ENCODE peak calls at places on chromosomes 7 and 10, in nine cellular contexts. E is Peyer's patch; O is NT2/D1; Q is foreskin keratinocyte; K is H9; X is ovary; M is suprapubic skin; G is mucosa of descending colon; A is CD8-positive, alpha-beta T cell. R is an unnamed sample. For H3K4me1, the result is how much of the 10 kb centered on the place peaks cover.

GRCh38 chr10:36717118-36717517 is 408.3 kb upstream of the ANKRD30A start:
- DNase-seq in X (no peak), Q (no peak), M (no peak), E (no peak), A (no peak), K (no peak), G (no peak), O (no peak), R (no peak)

GRCh38 chr7:139777304-139777890 is 401 bp downstream of the HIPK2 start:
- DNase-seq in M (no peak), E (peak), K (no peak), A (peak), Q (no peak), X (peak), O (no peak), G (peak), R (no peak)

GRCh38 chr10:4561301-4561700 is 264.7 kb upstream of the AKR1E2 start:
- DNase-seq in G (no peak), Q (no peak), O (no peak), E (no peak), M (no peak), K (no peak), A (no peak), X (no peak), R (no peak)

GRCh38 chr10:9792181-9792580 is 1225.5 kb upstream of the CELF2 start:
- DNase-seq in K (no peak), X (no peak), M (no peak), O (no peak), G (no peak), Q (peak), A (no peak), E (no peak), R (no peak)

GRCh38 chr7:95396136-95397032 is at the start of gene PON3:
- DNase-seq in G (peak), O (no peak), M (no peak), E (peak), Q (peak), X (peak), A (no peak), K (peak), R (peak)

GRCh38 chr10:14837003-14837755 is 658 bp downstream of the CDNF start:
- DNase-seq in M (no peak), K (no peak), A (no peak), G (no peak), X (no peak), O (no peak), E (no peak), Q (no peak), R (no peak)

GRCh38 chr7:142797799-142798377 is 27.1 kb downstream of the PRSS2 start:
- DNase-seq in K (peak), E (no peak), Q (no peak), X (no peak), O (no peak), A (no peak), M (peak), G (no peak), R (no peak)

GRCh38 chr7:89887489-89887888 is 266.8 kb upstream of the STEAP1 start:
- DNase-seq in M (no peak), A (no peak), O (no peak), Q (no peak), G (no peak), K (no peak), E (no peak), X (no peak), R (no peak)

GRCh38 chr7:121562274-121562673 is 166.2 kb upstream of the FAM3C start:
- DNase-seq in K (no peak), M (no peak), E (no peak), Q (no peak), X (no peak), A (no peak), G (no peak), O (no peak), R (no peak)

GRCh38 chr7:43135129-43135528 is 22.7 kb downstream of the HECW1 start:
- DNase-seq in E (no peak), X (no peak), A (no peak), M (no peak), G (no peak), O (no peak), Q (peak), K (peak), R (no peak)

GRCh38 chr10:86202226-86202625 is 164.4 kb downstream of the GRID1 start:
- DNase-seq in A (no peak), O (no peak), Q (no peak), M (no peak), K (no peak), E (no peak), G (no peak), X (no peak), R (no peak)

GRCh38 chr7:138226001-138226476 is 149.8 kb downstream of the AKR1D1 start:
- DNase-seq in E (no peak), M (no peak), A (no peak), Q (no peak), K (no peak), X (no peak), G (no peak), O (no peak), R (no peak)

GRCh38 chr7:73615886-73616285 is 8.4 kb downstream of the MLXIPL start:
- DNase-seq in E (no peak), O (no peak), M (no peak), Q (no peak), G (no peak), A (no peak), X (no peak), K (peak), R (no peak)

GRCh38 chr10:132918264-132918616 is 24.1 kb downstream of the CFAP46 start:
- DNase-seq in E (no peak), K (no peak), G (no peak), Q (no peak), A (no peak), M (no peak), X (peak), O (no peak), R (no peak)

GRCh38 chr10:83432296-83433045 is 706.8 kb upstream of the GHITM start:
- DNase-seq in K (no peak), Q (no peak), E (no peak), A (no peak), O (no peak), M (no peak), G (no peak), X (no peak), R (no peak)

GRCh38 chr10:133142523-133143199 is 17.4 kb upstream of the KNDC1 start:
- DNase-seq in O (no peak), G (no peak), A (no peak), E (peak), K (peak), X (peak), Q (no peak), M (peak), R (peak)

GRCh38 chr7:12146813-12147212 is 64.3 kb upstream of the TMEM106B start:
- DNase-seq in Q (no peak), E (no peak), M (no peak), O (peak), G (no peak), A (no peak), X (no peak), K (no peak), R (no peak)

GRCh38 chr10:93081296-93081695 is 7.6 kb downstream of the CYP26A1 start:
- DNase-seq in E (no peak), K (peak), Q (no peak), O (no peak), G (no peak), M (no peak), A (no peak), X (no peak), R (no peak)

GRCh38 chr7:76071316-76072242 is 23.7 kb downstream of the MDH2 start:
- DNase-seq in X (peak), E (no peak), M (no peak), G (no peak), A (no peak), Q (no peak), O (no peak), K (peak), R (peak)

GRCh38 chr10:11533328-11533781 is 78.1 kb downstream of the USP6NL start:
- DNase-seq in K (no peak), M (no peak), A (no peak), G (no peak), Q (no peak), E (no peak), X (no peak), O (no peak), R (no peak)

GRCh38 chr10:132574783-132575319 is 37.3 kb downstream of the INPP5A start:
- DNase-seq in O (peak), X (no peak), Q (no peak), G (no peak), M (no peak), A (no peak), E (no peak), K (peak), R (no peak)

GRCh38 chr10:124694467-124695195 is 49.5 kb downstream of the FAM53B start:
- DNase-seq in O (no peak), X (no peak), A (no peak), K (no peak), Q (no peak), M (no peak), G (no peak), E (no peak), R (no peak)
- H3K4me1 ChIP-seq in O (under half), X (under half), A (half or more), K (under half), Q (under half), M (under half), G (under half), E (under half), R (under half)

DNA sequence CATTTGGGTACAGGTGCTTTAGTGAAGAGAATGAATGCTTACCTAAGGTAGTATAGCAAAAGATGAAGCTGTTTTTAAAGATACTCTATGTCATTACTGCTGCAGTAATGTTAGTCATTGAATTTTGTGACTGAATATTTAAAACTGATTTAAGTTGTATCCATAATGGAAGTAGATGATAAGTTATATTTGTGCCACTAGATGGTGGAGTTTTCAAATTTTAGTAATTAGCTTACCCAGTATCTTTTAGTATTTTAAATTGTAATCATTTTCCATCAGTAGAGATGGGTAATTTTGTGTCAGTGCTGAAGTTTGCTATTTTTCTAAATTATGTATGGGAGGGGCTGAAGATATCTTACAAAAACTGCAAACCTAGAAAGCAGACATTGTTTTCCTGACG is 25.2 kb downstream of the HBP1 start:
- DNase-seq in G (no peak), Q (no peak), A (no peak), O (no peak), K (no peak), E (no peak), X (no peak), M (no peak), R (no peak)
- H3K4me1 ChIP-seq in G (under half), Q (under half), A (under half), O (under half), K (under half), E (under half), X (under half), M (under half), R (under half)

DNA sequence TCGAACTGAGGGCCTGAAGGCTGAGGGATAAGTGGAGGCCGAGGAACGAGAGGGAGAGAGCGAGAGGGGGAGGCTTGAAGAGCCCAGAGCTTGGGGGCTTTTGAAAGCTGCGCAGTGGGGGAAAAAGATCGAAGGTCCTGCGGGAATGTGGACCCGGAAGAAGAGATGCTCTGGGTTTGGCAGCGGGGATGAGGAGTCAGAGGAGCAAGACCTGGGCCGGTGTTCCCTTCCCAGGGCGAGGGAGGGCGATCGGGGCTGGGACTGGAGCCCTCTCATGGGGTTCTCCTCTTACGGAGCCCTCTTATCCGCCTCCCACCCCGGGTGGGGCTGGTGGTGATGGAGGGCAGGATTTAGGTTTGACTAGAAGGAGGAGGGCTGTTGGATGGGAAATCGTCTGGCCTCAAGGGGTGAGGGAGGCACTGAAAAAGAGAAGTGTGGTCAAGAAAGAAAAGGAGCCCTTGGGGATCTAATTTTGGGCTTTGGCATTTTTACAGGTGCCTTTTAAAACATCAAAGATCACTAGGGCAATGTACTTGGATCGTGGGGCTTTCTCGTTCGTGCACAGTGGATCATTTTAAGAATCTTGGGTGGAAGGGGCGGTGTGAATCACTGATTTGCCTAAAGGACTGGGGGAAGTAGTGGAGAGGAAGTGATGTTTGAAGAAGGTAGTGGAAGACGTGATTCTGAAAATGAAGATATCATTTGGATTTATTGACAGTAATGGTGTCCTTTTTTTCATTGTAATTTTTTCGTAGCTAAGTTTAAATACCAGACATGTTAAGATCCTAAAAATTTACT is 649 bp downstream of the SAMD8 start:
- DNase-seq in K (peak), G (peak), X (peak), M (peak), Q (no peak), O (no peak), A (peak), E (peak), R (peak)
- H3K4me1 ChIP-seq in K (under half), G (under half), X (under half), M (under half), Q (under half), O (under half), A (under half), E (under half), R (under half)

GRCh38 chr10:43906470-43906869 is 257.8 kb upstream of the ZNF32 start:
- DNase-seq in E (no peak), A (no peak), M (no peak), G (no peak), X (peak), Q (no peak), O (no peak), K (no peak), R (no peak)

GRCh38 chr10:43903451-43903850 is 254.8 kb upstream of the ZNF32 start:
- DNase-seq in M (no peak), X (no peak), Q (no peak), O (no peak), E (peak), A (no peak), G (no peak), K (no peak), R (no peak)

GRCh38 chr10:43904831-43905230 is 256.1 kb upstream of the ZNF32 start:
- DNase-seq in Q (no peak), X (no peak), A (no peak), G (no peak), E (no peak), K (no peak), M (no peak), O (no peak), R (no peak)

GRCh38 chr10:43904301-43904700 is 255.6 kb upstream of the ZNF32 start:
- DNase-seq in M (no peak), A (no peak), O (no peak), Q (no peak), G (no peak), E (no peak), X (no peak), K (peak), R (no peak)

DNA sequence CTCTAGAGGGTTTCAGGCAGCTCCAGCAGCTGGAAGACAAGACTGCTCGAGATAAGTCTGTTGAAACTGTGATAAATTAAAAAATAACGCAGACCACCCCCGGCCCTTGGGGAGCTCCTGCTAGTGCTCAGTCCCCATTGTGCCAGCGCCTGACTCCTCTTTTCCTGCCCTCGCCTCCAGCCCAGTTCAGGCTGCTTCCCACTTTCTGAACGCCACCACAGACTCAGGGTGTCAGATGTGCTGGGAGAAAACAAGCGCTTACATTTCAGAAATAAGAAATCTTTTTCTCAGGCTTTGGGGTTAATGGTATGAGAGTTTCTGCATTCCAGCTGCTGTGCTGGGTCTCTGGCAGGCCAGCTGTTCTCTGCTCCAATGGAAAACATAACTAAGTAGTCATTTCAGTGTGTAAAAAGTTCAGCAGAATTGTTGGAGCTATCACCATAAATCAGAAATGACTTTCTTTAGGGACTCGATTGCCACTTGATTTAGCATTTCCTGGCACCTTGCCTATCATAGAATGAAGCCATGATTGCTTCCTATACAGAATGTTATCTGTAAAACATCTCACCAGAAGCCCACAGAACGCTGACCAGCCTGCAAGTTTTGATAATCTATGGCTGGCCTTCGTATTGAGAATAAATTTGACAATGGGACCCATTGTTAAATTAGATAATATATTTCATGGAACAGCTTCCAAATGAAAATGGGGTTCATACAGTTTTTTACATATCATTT is 257.0 kb upstream of the ZNF32 start:
- DNase-seq in G (no peak), K (no peak), M (no peak), X (peak), E (no peak), Q (no peak), A (no peak), O (no peak), R (no peak)
- H3K4me1 ChIP-seq in G (under half), K (under half), M (under half), X (under half), E (under half), Q (under half), A (under half), O (under half), R (under half)

GRCh38 chr10:96285331-96285752 is 14.0 kb upstream of the BLNK start:
- DNase-seq in K (peak), A (no peak), M (no peak), X (no peak), Q (no peak), E (no peak), G (no peak), O (no peak), R (no peak)

GRCh38 chr10:96290368-96291133 is 13.7 kb upstream of the DNTT start:
- DNase-seq in K (no peak), Q (no peak), A (no peak), O (no peak), E (no peak), M (no peak), X (no peak), G (no peak), R (no peak)

GRCh38 chr10:96287392-96288105 is 16.2 kb upstream of the BLNK start:
- DNase-seq in M (no peak), O (no peak), G (peak), K (no peak), A (no peak), Q (peak), X (no peak), E (no peak), R (no peak)

GRCh38 chr10:96289218-96289910 is 14.9 kb upstream of the DNTT start:
- DNase-seq in K (no peak), X (no peak), A (no peak), E (no peak), G (no peak), Q (no peak), O (no peak), M (no peak), R (no peak)

DNA sequence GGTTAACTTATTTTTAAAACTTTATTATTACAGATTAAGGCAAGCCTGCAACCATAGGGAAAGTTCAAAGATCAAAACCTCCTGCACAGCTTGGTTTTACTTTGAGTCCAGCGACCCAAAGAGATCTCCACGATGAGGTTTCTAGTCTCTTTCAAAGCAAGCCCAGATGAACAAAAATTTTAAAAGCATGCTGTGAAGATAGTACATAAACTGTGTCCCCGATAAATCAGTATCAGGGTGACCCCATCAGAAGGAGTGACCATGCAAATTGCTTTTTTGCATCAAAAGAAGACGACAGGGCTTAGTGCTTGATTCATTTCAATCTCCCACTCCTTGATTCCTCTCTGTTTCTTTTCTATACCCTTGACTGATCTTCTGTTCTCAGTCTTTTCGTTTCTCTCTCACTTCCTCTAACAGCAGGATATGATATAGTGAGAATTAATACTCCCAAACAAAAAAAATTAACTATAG is 16.0 kb upstream of the DNTT start:
- DNase-seq in O (no peak), X (no peak), K (no peak), Q (no peak), G (no peak), M (no peak), E (no peak), A (no peak), R (no peak)
- H3K4me1 ChIP-seq in O (under half), X (under half), K (under half), Q (under half), G (under half), M (under half), E (under half), A (under half), R (under half)

R was measured in left lung.